ENCODE peak calls at places on chromosomes 7 and 10, in eight cellular contexts. One of them, this sample, is unnamed. For H3K4me1, the result is how much of the 10 kb centered on the place peaks cover.

GRCh38 chr7:22700559-22701002 is 26.4 kb upstream of the IL6 start:
- DNase-seq in A549: no peak
- DNase-seq in GM23338: no peak
- DNase-seq in HCT116: no peak
- DNase-seq in K562: no peak
- DNase-seq in SK-N-SH: no peak
- DNase-seq in GM12878: no peak
- DNase-seq in HepG2: no peak
- DNase-seq in this sample: no peak

GRCh38 chr7:111765936-111766643 is 203.8 kb upstream of the IMMP2L start:
- DNase-seq in A549: no peak
- DNase-seq in GM23338: no peak
- DNase-seq in HCT116: no peak
- DNase-seq in K562: no peak
- DNase-seq in SK-N-SH: no peak
- DNase-seq in GM12878: no peak
- DNase-seq in HepG2: no peak
- DNase-seq in this sample: no peak

GRCh38 chr7:22854158-22855048 is 31.8 kb upstream of the TOMM7 start:
- DNase-seq in A549: peak
- DNase-seq in GM23338: peak
- DNase-seq in HCT116: peak
- DNase-seq in K562: peak
- DNase-seq in SK-N-SH: peak
- DNase-seq in GM12878: peak
- DNase-seq in HepG2: peak
- DNase-seq in this sample: no peak

GRCh38 chr7:41029072-41029492 is 673.8 kb downstream of the INHBA start:
- DNase-seq in A549: peak
- DNase-seq in GM23338: no peak
- DNase-seq in HCT116: peak
- DNase-seq in K562: no peak
- DNase-seq in SK-N-SH: no peak
- DNase-seq in GM12878: no peak
- DNase-seq in HepG2: no peak
- DNase-seq in this sample: peak

GRCh38 chr10:98416589-98416988 is 1.6 kb upstream of the PYROXD2 start:
- DNase-seq in A549: no peak
- DNase-seq in GM23338: no peak
- DNase-seq in HCT116: no peak
- DNase-seq in K562: no peak
- DNase-seq in SK-N-SH: no peak
- DNase-seq in GM12878: no peak
- DNase-seq in HepG2: no peak
- DNase-seq in this sample: no peak

GRCh38 chr7:100407285-100408180 is 21.0 kb downstream of the ZCWPW1 start:
- DNase-seq in A549: peak
- DNase-seq in GM23338: peak
- DNase-seq in HCT116: peak
- DNase-seq in K562: peak
- DNase-seq in SK-N-SH: peak
- DNase-seq in GM12878: peak
- DNase-seq in HepG2: peak
- DNase-seq in this sample: peak

GRCh38 chr7:19113855-19114590 is 3.4 kb downstream of the TWIST1 start:
- DNase-seq in A549: no peak
- DNase-seq in GM23338: no peak
- DNase-seq in HCT116: no peak
- DNase-seq in K562: no peak
- DNase-seq in SK-N-SH: peak
- DNase-seq in GM12878: no peak
- DNase-seq in HepG2: no peak
- DNase-seq in this sample: no peak

GRCh38 chr10:44627591-44628354 is 242.9 kb upstream of the CXCL12 start:
- DNase-seq in A549: no peak
- DNase-seq in GM23338: peak
- DNase-seq in HCT116: no peak
- DNase-seq in K562: no peak
- DNase-seq in SK-N-SH: no peak
- DNase-seq in GM12878: no peak
- DNase-seq in HepG2: no peak
- DNase-seq in this sample: no peak

GRCh38 chr7:91883676-91884362 is 3.3 kb upstream of the MTERF1 start:
- DNase-seq in A549: no peak
- DNase-seq in GM23338: no peak
- DNase-seq in HCT116: no peak
- DNase-seq in K562: no peak
- DNase-seq in SK-N-SH: no peak
- DNase-seq in GM12878: no peak
- DNase-seq in HepG2: no peak
- DNase-seq in this sample: no peak

GRCh38 chr7:111098011-111098925 is 7.3 kb downstream of the LRRN3 start:
- DNase-seq in A549: no peak
- DNase-seq in GM23338: peak
- DNase-seq in HCT116: peak
- DNase-seq in K562: peak
- DNase-seq in SK-N-SH: no peak
- DNase-seq in GM12878: no peak
- DNase-seq in HepG2: peak
- DNase-seq in this sample: peak

GRCh38 chr7:81299272-81299671 is 380.4 kb upstream of the SEMA3C start:
- DNase-seq in A549: peak
- DNase-seq in GM23338: no peak
- DNase-seq in HCT116: peak
- DNase-seq in K562: no peak
- DNase-seq in SK-N-SH: no peak
- DNase-seq in GM12878: no peak
- DNase-seq in HepG2: no peak
- DNase-seq in this sample: peak

GRCh38 chr7:9921326-9921725 is 1052.3 kb upstream of the PHF14 start:
- DNase-seq in A549: no peak
- DNase-seq in GM23338: no peak
- DNase-seq in HCT116: no peak
- DNase-seq in K562: no peak
- DNase-seq in SK-N-SH: no peak
- DNase-seq in GM12878: no peak
- DNase-seq in HepG2: no peak
- DNase-seq in this sample: no peak

GRCh38 chr7:155692317-155692716 is 47.9 kb downstream of the RBM33 start:
- DNase-seq in A549: no peak
- DNase-seq in GM23338: no peak
- DNase-seq in HCT116: no peak
- DNase-seq in K562: no peak
- DNase-seq in SK-N-SH: no peak
- DNase-seq in GM12878: no peak
- DNase-seq in HepG2: peak
- DNase-seq in this sample: no peak

GRCh38 chr10:61733358-61733940 is 70.7 kb downstream of the CABCOCO1 start:
- DNase-seq in A549: no peak
- DNase-seq in GM23338: peak
- DNase-seq in HCT116: peak
- DNase-seq in K562: peak
- DNase-seq in SK-N-SH: peak
- DNase-seq in GM12878: no peak
- DNase-seq in HepG2: peak
- DNase-seq in this sample: peak

GRCh38 chr10:130809761-130810515 is 501.6 kb downstream of the TCERG1L start:
- DNase-seq in A549: no peak
- DNase-seq in GM23338: no peak
- DNase-seq in HCT116: no peak
- DNase-seq in K562: no peak
- DNase-seq in SK-N-SH: no peak
- DNase-seq in GM12878: no peak
- DNase-seq in HepG2: no peak
- DNase-seq in this sample: no peak

GRCh38 chr7:150448789-150449147 is 1.7 kb upstream of the GIMAP8 start:
- DNase-seq in A549: peak
- DNase-seq in GM23338: peak
- DNase-seq in HCT116: peak
- DNase-seq in K562: peak
- DNase-seq in SK-N-SH: peak
- DNase-seq in GM12878: no peak
- DNase-seq in HepG2: peak
- DNase-seq in this sample: peak

GRCh38 chr7:150446288-150446938 is 4.0 kb upstream of the GIMAP8 start:
- DNase-seq in A549: no peak
- DNase-seq in GM23338: no peak
- DNase-seq in HCT116: no peak
- DNase-seq in K562: no peak
- DNase-seq in SK-N-SH: no peak
- DNase-seq in GM12878: no peak
- DNase-seq in HepG2: no peak
- DNase-seq in this sample: no peak

GRCh38 chr7:150449206-150449956 is 1.0 kb upstream of the GIMAP8 start:
- DNase-seq in A549: no peak
- DNase-seq in GM23338: no peak
- DNase-seq in HCT116: no peak
- DNase-seq in K562: peak
- DNase-seq in SK-N-SH: no peak
- DNase-seq in GM12878: no peak
- DNase-seq in HepG2: no peak
- DNase-seq in this sample: no peak

GRCh38 chr7:150450491-150450992 is at the start of gene GIMAP8:
- DNase-seq in A549: no peak
- DNase-seq in GM23338: peak
- DNase-seq in HCT116: no peak
- DNase-seq in K562: peak
- DNase-seq in SK-N-SH: no peak
- DNase-seq in GM12878: no peak
- DNase-seq in HepG2: no peak
- DNase-seq in this sample: no peak

DNA sequence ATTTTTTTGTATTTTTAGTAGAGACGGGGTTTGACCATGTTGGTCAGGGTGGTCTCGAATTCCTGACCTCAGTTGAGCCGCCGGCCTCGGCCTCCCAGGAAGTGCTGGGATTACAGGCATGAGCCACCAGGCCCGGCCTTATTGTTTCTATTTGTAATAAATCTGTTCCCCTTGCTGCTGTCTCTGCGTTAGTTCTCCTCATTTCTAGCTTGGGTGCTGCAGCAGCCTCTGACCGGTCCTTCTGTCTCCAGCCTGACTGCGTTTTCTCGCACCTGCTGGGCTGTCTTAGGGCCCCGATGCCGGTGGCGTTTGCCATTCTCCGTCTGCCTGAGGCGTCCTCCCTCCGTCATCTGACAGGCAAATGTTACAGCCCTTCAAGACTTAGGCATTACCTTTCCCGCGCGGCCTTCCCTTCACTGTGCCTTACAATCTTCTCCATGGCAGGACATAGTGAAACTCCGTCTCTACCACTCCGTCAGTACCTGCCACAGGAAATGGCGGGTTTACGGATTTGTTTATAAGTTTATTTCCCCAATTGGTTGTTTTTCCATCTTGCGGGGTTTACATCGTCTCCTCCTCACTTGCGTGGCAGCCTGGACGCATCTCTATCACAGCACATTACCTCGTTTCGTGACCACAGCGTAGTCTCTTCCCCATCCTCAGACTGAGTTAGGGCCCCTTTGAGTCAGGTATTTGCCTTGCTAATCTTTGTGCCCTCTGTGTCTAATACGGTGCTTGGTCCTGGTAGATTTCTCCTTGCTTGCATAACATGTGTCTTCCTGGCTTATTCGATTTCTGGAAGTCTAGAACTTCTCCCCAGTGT is 2.3 kb upstream of the GIMAP8 start:
- DNase-seq in A549: no peak
- DNase-seq in GM23338: no peak
- DNase-seq in HCT116: no peak
- DNase-seq in K562: no peak
- DNase-seq in SK-N-SH: no peak
- DNase-seq in GM12878: no peak
- DNase-seq in HepG2: no peak
- DNase-seq in this sample: no peak
- H3K4me1 ChIP-seq in A549: under half
- H3K4me1 ChIP-seq in GM23338: under half
- H3K4me1 ChIP-seq in HCT116: under half
- H3K4me1 ChIP-seq in K562: under half
- H3K4me1 ChIP-seq in SK-N-SH: under half
- H3K4me1 ChIP-seq in GM12878: under half
- H3K4me1 ChIP-seq in HepG2: under half
- H3K4me1 ChIP-seq in this sample: under half

GRCh38 chr7:157337316-157338149 is 729 bp downstream of the DNAJB6 start:
- DNase-seq in A549: no peak
- DNase-seq in GM23338: no peak
- DNase-seq in HCT116: no peak
- DNase-seq in K562: peak
- DNase-seq in SK-N-SH: peak
- DNase-seq in GM12878: no peak
- DNase-seq in HepG2: peak
- DNase-seq in this sample: no peak
- TF ChIP-seq REST in A549: no peak
- TF ChIP-seq REST in GM23338: no peak
- TF ChIP-seq REST in HCT116: no peak
- TF ChIP-seq REST in K562: no peak
- TF ChIP-seq REST in SK-N-SH: no peak
- TF ChIP-seq REST in GM12878: no peak
- TF ChIP-seq REST in HepG2: no peak
- TF ChIP-seq REST in this sample: no peak

DNA sequence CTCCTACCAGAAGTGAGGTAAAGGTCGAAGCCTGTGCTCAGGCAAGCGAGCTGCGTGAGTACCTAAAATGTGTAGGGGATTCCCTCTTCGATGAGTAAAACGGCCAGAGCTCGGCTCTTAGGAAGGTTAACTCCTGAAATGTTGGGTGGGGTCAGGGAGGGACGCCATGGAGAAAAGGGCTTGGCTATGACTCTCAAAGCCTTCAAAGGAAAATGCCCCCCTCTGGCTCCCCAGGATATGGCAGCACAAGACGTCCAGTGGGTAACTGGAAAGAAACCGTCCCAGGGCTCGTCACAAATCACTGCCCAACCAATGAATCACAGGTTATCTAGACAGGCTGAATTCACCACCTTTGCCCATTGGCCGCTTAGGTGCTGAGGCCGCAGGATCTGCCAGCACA is 58.0 kb downstream of the CALML3 start:
- DNase-seq in A549: no peak
- DNase-seq in GM23338: peak
- DNase-seq in HCT116: peak
- DNase-seq in K562: peak
- DNase-seq in SK-N-SH: no peak
- DNase-seq in GM12878: no peak
- DNase-seq in HepG2: no peak
- DNase-seq in this sample: no peak
- H3K4me1 ChIP-seq in A549: under half
- H3K4me1 ChIP-seq in GM23338: under half
- H3K4me1 ChIP-seq in HCT116: under half
- H3K4me1 ChIP-seq in K562: under half
- H3K4me1 ChIP-seq in SK-N-SH: under half
- H3K4me1 ChIP-seq in GM12878: half or more
- H3K4me1 ChIP-seq in HepG2: half or more
- H3K4me1 ChIP-seq in this sample: under half

DNA sequence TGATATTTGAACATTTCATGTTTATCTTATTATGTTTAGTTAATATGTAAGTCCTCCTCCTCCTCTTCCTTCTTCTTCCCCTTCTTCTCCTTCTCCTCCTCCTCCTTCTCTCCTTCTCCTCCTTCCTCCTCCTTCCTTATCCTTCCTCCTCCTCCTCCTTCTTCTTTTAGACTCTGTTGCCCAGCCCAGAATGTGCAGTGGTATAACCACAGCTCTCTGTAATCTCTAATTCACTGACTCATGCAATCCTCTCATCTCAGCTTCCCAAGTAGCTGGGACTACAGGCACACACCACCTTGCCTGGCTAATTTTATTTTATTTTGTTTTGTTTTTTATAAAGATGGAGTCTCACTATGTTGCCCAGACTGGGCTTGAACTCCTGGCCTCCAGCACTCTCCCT is 83.4 kb upstream of the ODAD2 start:
- DNase-seq in A549: no peak
- DNase-seq in GM23338: no peak
- DNase-seq in HCT116: no peak
- DNase-seq in K562: no peak
- DNase-seq in SK-N-SH: no peak
- DNase-seq in GM12878: no peak
- DNase-seq in HepG2: no peak
- DNase-seq in this sample: no peak
- TF ChIP-seq REST in A549: no peak
- TF ChIP-seq REST in GM23338: no peak
- TF ChIP-seq REST in HCT116: no peak
- TF ChIP-seq REST in K562: no peak
- TF ChIP-seq REST in SK-N-SH: no peak
- TF ChIP-seq REST in GM12878: no peak
- TF ChIP-seq REST in HepG2: no peak
- TF ChIP-seq REST in this sample: no peak